ENCODE peak calls at places on chromosome 22, in nine cellular contexts. O, Q, H, X, B, A, R, I and T are unnamed samples.

GRCh38 chr22:42353883-42354727 is 78.1 kb downstream of the NFAM1 start:
- DNase-seq in A (no peak), Q (no peak), X (no peak), H (no peak), R (peak), O (no peak), B (no peak), I (no peak), T (no peak)

GRCh38 chr22:43154887-43155536 is 3.7 kb downstream of the TSPO start:
- DNase-seq in H (no peak), A (no peak), Q (no peak), B (no peak), O (peak), I (no peak), X (peak), R (no peak), T (no peak)

GRCh38 chr22:35538801-35539321 is 1.8 kb upstream of the RASD2 start:
- DNase-seq in I (no peak), Q (peak), H (no peak), A (no peak), X (no peak), O (no peak), B (no peak), R (no peak), T (no peak)

GRCh38 chr22:17077255-17077654 is 7.5 kb upstream of the IL17RA start:
- DNase-seq in H (peak), A (no peak), I (no peak), X (no peak), R (peak), O (no peak), B (peak), Q (no peak), T (no peak)

GRCh38 chr22:35313311-35314121 is 13.8 kb downstream of the TOM1 start:
- DNase-seq in Q (peak), R (peak), H (peak), O (no peak), I (peak), X (peak), A (peak), B (peak), T (no peak)

GRCh38 chr22:42813501-42813900 is 43.6 kb downstream of the ARFGAP3 start:
- DNase-seq in H (no peak), X (no peak), B (no peak), O (no peak), R (no peak), Q (no peak), A (no peak), I (no peak), T (no peak)

GRCh38 chr22:44256085-44256484 is 56.7 kb downstream of the SHISAL1 start:
- DNase-seq in R (no peak), H (no peak), A (no peak), Q (no peak), B (no peak), X (no peak), I (no peak), O (no peak), T (no peak)

GRCh38 chr22:30730351-30730750 is 35.7 kb downstream of the OSBP2 start:
- DNase-seq in R (no peak), I (no peak), A (no peak), B (no peak), O (no peak), H (no peak), Q (no peak), X (no peak), T (no peak)

GRCh38 chr22:17350292-17350691 is 19.0 kb upstream of the CECR2 start:
- DNase-seq in O (no peak), H (peak), A (no peak), R (no peak), I (no peak), X (no peak), B (no peak), Q (no peak), T (no peak)

GRCh38 chr22:35376728-35377472 is 4.0 kb upstream of the HMOX1 start:
- DNase-seq in H (peak), I (peak), B (peak), A (peak), X (peak), O (peak), Q (peak), R (peak), T (no peak)

GRCh38 chr22:20154602-20155183 is 3.8 kb upstream of the CCDC188 start:
- DNase-seq in O (no peak), B (no peak), X (no peak), H (no peak), Q (no peak), I (no peak), R (no peak), A (no peak), T (no peak)
- TF ChIP-seq CTCF in O (no peak), B (peak), X (no peak), H (peak), Q (no peak), I (no peak), R (peak), A (no peak), T (no peak)

DNA sequence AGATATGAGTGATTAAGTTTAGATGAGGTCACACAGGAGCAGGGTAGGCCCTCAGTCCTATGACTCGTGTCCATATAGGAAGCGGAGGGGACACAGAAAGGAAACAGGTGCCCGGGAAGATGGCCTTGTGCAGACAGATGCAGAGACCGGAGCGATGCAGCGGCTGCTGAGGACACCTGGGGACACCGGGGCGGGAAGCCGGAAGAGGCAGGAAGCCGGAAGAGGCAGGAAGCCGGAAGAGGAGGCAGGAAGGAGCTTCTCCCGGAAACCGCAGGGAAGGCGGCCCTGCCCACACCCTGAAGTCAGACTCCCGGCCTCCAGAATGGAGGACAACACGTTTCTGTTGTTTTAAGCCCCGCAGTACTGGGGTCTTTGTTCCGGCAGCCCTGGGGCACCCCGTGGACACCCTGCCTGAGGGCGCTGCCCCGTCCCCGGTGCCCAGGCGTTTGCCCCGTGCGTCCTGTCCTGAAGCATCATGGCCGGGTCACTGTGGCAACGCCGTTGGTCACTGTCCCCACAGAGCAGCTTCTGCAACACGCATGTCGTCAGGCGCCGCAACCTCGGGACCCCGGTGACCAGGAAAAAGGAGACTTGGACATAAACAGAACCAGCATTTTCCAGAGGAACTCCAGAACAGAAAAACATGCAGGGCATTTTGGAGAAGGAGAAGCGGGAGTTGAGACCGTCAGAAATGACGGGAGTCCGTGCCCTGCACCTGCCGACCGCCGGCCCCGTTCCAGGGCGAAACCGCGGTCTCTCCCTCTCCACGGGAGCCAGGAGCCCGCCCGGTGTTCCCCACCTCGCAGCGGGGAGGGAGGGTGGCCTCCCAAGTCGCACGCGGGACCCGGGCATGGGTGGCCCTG is 103.4 kb downstream of the BRD1 start:
- DNase-seq in R (no peak), A (no peak), O (no peak), H (no peak), X (no peak), Q (no peak), B (no peak), I (no peak), T (no peak)
- H3K4me3 ChIP-seq in R (no peak), A (peak), O (no peak), H (no peak), X (peak), Q (peak), B (no peak), I (no peak), T (peak)

GRCh38 chr22:31750365-31751284 is 693 bp upstream of the PRR14L start:
- DNase-seq in A (no peak), I (no peak), Q (no peak), R (no peak), X (no peak), H (no peak), B (no peak), O (no peak), T (no peak)

GRCh38 chr22:31752096-31752847 is 1.5 kb upstream of the DEPDC5 start:
- DNase-seq in B (no peak), Q (no peak), A (no peak), X (no peak), R (no peak), H (no peak), O (no peak), I (no peak), T (no peak)

GRCh38 chr22:31747441-31747840 is 2.5 kb downstream of the PRR14L start:
- DNase-seq in O (no peak), X (no peak), Q (no peak), B (no peak), R (no peak), H (no peak), I (no peak), A (no peak), T (no peak)

GRCh38 chr22:31748490-31748889 is 1.4 kb downstream of the PRR14L start:
- DNase-seq in H (no peak), A (no peak), Q (no peak), X (no peak), R (no peak), O (no peak), B (no peak), I (no peak), T (no peak)

DNA sequence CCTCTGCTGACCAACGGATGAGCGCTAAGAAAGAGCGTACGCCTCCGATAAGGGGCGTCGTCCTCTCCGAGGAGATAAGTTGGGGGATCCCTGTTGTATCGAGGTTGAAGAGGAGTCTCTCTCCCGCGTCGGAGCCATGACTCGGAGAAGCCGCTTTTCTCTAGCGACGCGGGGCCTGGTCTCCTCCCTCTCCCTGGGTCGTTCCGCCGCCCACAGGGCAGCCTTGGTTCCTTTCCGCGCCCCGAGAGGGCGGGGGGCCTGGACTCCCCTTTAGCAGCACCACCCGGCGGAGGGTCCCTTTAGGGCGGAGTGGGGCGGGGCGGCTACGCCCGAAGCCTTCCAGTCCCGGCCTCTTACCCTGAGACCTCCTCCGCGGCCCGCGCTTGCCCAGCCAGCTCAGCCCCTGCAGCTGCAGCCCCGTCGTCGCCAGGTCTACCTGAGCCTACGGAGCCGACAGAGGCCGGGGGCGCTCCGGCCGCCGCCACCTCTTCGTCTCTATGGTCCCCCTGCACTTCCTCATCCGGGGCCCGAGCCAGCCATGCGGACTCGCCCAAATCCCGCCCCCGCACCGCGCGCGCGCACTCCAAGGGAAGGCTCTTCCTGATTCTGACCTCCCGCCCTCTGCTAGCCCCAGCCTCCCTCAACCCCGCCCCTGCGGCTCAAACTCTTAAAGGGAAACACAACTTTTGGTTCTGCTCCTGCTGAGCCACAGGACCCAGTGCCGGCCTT is at the start of gene PRR14L:
- DNase-seq in I (peak), R (peak), O (peak), Q (peak), H (peak), X (peak), B (peak), A (peak), T (peak)
- TF ChIP-seq CTCF in I (no peak), R (peak), O (no peak), Q (no peak), H (no peak), X (no peak), B (peak), A (no peak), T (no peak)

GRCh38 chr22:39501644-39502108 is 414 bp upstream of the MIEF1 start:
- DNase-seq in O (no peak), Q (no peak), A (no peak), H (no peak), I (no peak), X (no peak), B (no peak), R (no peak), T (no peak)

GRCh38 chr22:39503590-39503989 is 1.5 kb downstream of the MIEF1 start:
- DNase-seq in I (no peak), R (no peak), A (no peak), H (no peak), O (no peak), B (no peak), X (no peak), Q (no peak), T (no peak)

GRCh38 chr22:39504071-39504470 is 2.0 kb downstream of the MIEF1 start:
- DNase-seq in R (no peak), X (no peak), B (no peak), H (no peak), Q (no peak), I (no peak), A (no peak), O (no peak), T (no peak)

GRCh38 chr22:39502789-39503464 is 837 bp downstream of the MIEF1 start:
- DNase-seq in O (no peak), A (no peak), H (no peak), I (no peak), X (no peak), R (no peak), B (no peak), Q (no peak), T (no peak)

GRCh38 chr22:39502109-39502788 is at the start of gene MIEF1:
- DNase-seq in I (peak), H (peak), A (peak), X (peak), B (peak), R (peak), O (peak), Q (peak), T (peak)
- H3K4me3 ChIP-seq in I (peak), H (peak), A (peak), X (peak), B (peak), R (peak), O (peak), Q (peak), T (peak)

DNA sequence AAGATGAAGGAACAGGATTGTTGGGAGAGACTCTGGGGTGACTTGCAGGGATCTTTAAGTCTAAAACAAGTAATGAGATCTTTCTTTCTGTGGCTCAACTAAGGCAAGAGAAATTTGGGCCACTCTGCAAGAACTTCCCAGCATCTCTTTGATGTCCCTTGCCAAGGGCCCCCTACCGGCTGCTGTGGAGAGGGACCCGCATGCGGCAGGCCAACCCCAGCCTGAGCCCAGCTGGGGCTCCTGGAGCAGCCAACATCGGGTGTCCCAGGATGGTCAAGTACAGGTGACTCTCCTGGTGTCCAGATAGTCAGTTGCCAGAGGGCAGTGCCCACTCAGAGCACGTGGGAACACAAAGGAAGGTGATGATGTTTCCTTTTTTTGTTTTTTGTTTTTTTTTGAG is 363.2 kb downstream of the TBC1D22A start:
- DNase-seq in I (peak), X (no peak), O (no peak), H (no peak), A (no peak), B (no peak), Q (peak), R (no peak), T (no peak)
- TF ChIP-seq CTCF in I (peak), X (no peak), O (no peak), H (peak), A (no peak), B (peak), Q (peak), R (peak), T (no peak)

GRCh38 chr22:22787151-22787550 is 100.5 kb upstream of the IGLL5 start:
- DNase-seq in R (no peak), O (no peak), Q (no peak), X (no peak), B (no peak), A (no peak), I (no peak), H (no peak), T (no peak)

GRCh38 chr22:22787805-22788459 is 99.7 kb upstream of the IGLL5 start:
- DNase-seq in O (no peak), X (peak), H (peak), B (no peak), R (no peak), Q (peak), I (peak), A (peak), T (peak)

GRCh38 chr22:22789233-22789921 is 98.2 kb upstream of the IGLL5 start:
- DNase-seq in X (no peak), R (no peak), A (no peak), H (no peak), B (no peak), I (no peak), Q (no peak), O (no peak), T (no peak)

GRCh38 chr22:22789922-22790845 is 97.4 kb upstream of the IGLL5 start:
- DNase-seq in Q (no peak), O (no peak), X (no peak), B (no peak), A (no peak), I (no peak), H (no peak), R (no peak), T (no peak)

GRCh38 chr22:22788460-22789037 is 99.1 kb upstream of the IGLL5 start:
- DNase-seq in O (no peak), A (no peak), I (no peak), X (no peak), H (no peak), Q (no peak), R (no peak), B (no peak), T (no peak)
- H3K4me3 ChIP-seq in O (no peak), A (no peak), I (no peak), X (no peak), H (no peak), Q (no peak), R (no peak), B (no peak), T (no peak)

DNA sequence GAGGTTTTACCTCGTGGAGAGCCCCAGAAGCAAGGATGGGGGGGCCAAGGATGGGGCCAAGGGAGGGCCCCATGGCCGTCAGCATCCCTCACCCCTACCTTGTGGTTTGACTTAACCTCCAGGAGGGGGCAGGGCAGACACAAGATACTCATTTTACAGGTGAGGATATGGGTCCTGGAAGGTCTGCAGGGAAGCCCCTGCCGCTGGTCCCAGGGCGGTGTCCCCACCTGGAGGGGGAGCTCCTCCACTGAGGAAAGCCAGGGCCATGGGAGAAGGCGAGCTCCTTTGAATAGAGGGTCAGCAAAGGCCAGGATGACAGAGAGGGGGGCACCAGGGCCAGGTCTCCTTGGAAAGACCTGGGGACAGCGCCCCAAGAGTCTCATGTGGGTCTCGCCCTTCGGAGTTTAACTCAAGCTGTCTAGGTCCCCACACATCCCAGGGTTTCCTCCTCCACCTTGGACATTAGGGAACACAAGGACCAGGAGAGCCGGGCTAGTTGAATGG is 5.9 kb upstream of the ADORA2A start:
- DNase-seq in I (no peak), H (no peak), X (no peak), A (no peak), Q (peak), B (no peak), R (no peak), O (no peak), T (peak)
- TF ChIP-seq CTCF in I (no peak), H (peak), X (no peak), A (peak), Q (peak), B (peak), R (peak), O (no peak), T (peak)

GRCh38 chr22:29044657-29045176 is 16.9 kb downstream of the C22orf31 start:
- DNase-seq in I (peak), H (peak), X (no peak), Q (no peak), B (no peak), O (no peak), R (no peak), A (no peak), T (no peak)
- H3K4me3 ChIP-seq in I (no peak), H (no peak), X (no peak), Q (peak), B (no peak), O (no peak), R (no peak), A (no peak), T (no peak)

GRCh38 chr22:37818397-37819099 is 4.6 kb upstream of the GALR3 start:
- DNase-seq in R (no peak), I (peak), X (peak), B (no peak), Q (no peak), H (peak), O (no peak), A (peak), T (peak)
- TF ChIP-seq CTCF in R (peak), I (peak), X (no peak), B (no peak), Q (no peak), H (peak), O (no peak), A (peak), T (peak)